ENCODE peak calls at places on chromosomes 6 and 20, in four cellular contexts. R is A549, I is WTC11, W is HepG2. Q is an unnamed sample.

GRCh38 chr6:134464690-134465411 is 146.9 kb upstream of the SGK1 start:
- DNase-seq in R (peak), I (no peak), W (no peak), Q (no peak)

GRCh38 chr20:37524859-37525708 is 2.6 kb downstream of the BLCAP start:
- DNase-seq in R (no peak), I (no peak), W (no peak), Q (no peak)

GRCh38 chr20:23007886-23008285 is 27.2 kb upstream of the SSTR4 start:
- DNase-seq in R (no peak), I (no peak), W (no peak), Q (no peak)

GRCh38 chr6:31769684-31770371 is 7.3 kb downstream of the VWA7 start:
- DNase-seq in R (peak), I (peak), W (peak), Q (peak)

GRCh38 chr20:3797592-3798404 is 1.7 kb downstream of the CDC25B start:
- DNase-seq in R (no peak), I (no peak), W (peak), Q (peak)

GRCh38 chr20:3532089-3532615 is 61.3 kb downstream of the ATRN start:
- DNase-seq in R (no peak), I (no peak), W (no peak), Q (no peak)

GRCh38 chr20:54090230-54091119 is 20.1 kb upstream of the BCAS1 start:
- DNase-seq in R (no peak), I (no peak), W (no peak), Q (no peak)

GRCh38 chr20:63708301-63709148 is 686 bp downstream of the ZGPAT start:
- DNase-seq in R (no peak), I (no peak), W (no peak), Q (no peak)

GRCh38 chr6:15389079-15389758 is 143.3 kb downstream of the JARID2 start:
- DNase-seq in R (no peak), I (no peak), W (no peak), Q (no peak)

GRCh38 chr6:5214570-5215052 is 46.1 kb downstream of the LYRM4 start:
- DNase-seq in R (peak), I (peak), W (peak), Q (peak)

GRCh38 chr6:53369876-53370515 is 21.2 kb upstream of the ELOVL5 start:
- DNase-seq in R (no peak), I (no peak), W (no peak), Q (no peak)

GRCh38 chr6:17536586-17536985 is 63.5 kb upstream of the FAM8A1 start:
- DNase-seq in R (no peak), I (no peak), W (no peak), Q (no peak)

GRCh38 chr6:13328875-13329183 is 492 bp upstream of the TBC1D7 start:
- DNase-seq in R (no peak), I (no peak), W (no peak), Q (no peak)

GRCh38 chr6:32709625-32710024 is 31.6 kb upstream of the HLA-DQA2 start:
- DNase-seq in R (no peak), I (no peak), W (no peak), Q (no peak)

GRCh38 chr6:26445934-26446667 is 5.8 kb downstream of the BTN3A3 start:
- DNase-seq in R (no peak), I (no peak), W (no peak), Q (no peak)

GRCh38 chr6:141925001-141925400 is 207.7 kb upstream of the GJE1 start:
- DNase-seq in R (no peak), I (no peak), W (no peak), Q (no peak)

GRCh38 chr6:4864534-4864933 is 88.3 kb downstream of the CDYL start:
- DNase-seq in R (no peak), I (no peak), W (no peak), Q (no peak)

GRCh38 chr20:25025091-25025861 is 32.7 kb downstream of the ACSS1 start:
- DNase-seq in R (no peak), I (no peak), W (no peak), Q (no peak)

GRCh38 chr6:99608886-99609482 is 2.4 kb downstream of the PRDM13 start:
- DNase-seq in R (no peak), I (no peak), W (no peak), Q (no peak)

GRCh38 chr6:163137036-163137435 is 277.5 kb upstream of the QKI start:
- DNase-seq in R (no peak), I (no peak), W (no peak), Q (no peak)

GRCh38 chr20:38748863-38749153 is 548 bp downstream of the ACTR5 start:
- DNase-seq in R (peak), I (no peak), W (no peak), Q (peak)

GRCh38 chr6:15501806-15502450 is 160.9 kb downstream of the DTNBP1 start:
- DNase-seq in R (no peak), I (no peak), W (no peak), Q (no peak)

GRCh38 chr20:48171071-48171470 is 385.8 kb upstream of the SULF2 start:
- DNase-seq in R (no peak), I (no peak), W (no peak), Q (no peak)

GRCh38 chr20:31569163-31570020 is 35.7 kb upstream of the ID1 start:
- DNase-seq in R (peak), I (peak), W (peak), Q (peak)

GRCh38 chr6:54695815-54696214 is 150.8 kb upstream of the FAM83B start:
- DNase-seq in R (no peak), I (no peak), W (no peak), Q (no peak)

GRCh38 chr6:105810105-105810921 is 275.8 kb upstream of the PRDM1 start:
- DNase-seq in R (peak), I (no peak), W (no peak), Q (peak)

GRCh38 chr6:138383776-138384175 is 6.1 kb downstream of the SMIM28 start:
- DNase-seq in R (no peak), I (no peak), W (peak), Q (no peak)

GRCh38 chr6:141301779-141302178 is 830.9 kb upstream of the GJE1 start:
- DNase-seq in R (no peak), I (no peak), W (no peak), Q (no peak)

GRCh38 chr20:17533396-17533795 is 2.2 kb upstream of the BFSP1 start:
- DNase-seq in R (peak), I (no peak), W (peak), Q (peak)

DNA sequence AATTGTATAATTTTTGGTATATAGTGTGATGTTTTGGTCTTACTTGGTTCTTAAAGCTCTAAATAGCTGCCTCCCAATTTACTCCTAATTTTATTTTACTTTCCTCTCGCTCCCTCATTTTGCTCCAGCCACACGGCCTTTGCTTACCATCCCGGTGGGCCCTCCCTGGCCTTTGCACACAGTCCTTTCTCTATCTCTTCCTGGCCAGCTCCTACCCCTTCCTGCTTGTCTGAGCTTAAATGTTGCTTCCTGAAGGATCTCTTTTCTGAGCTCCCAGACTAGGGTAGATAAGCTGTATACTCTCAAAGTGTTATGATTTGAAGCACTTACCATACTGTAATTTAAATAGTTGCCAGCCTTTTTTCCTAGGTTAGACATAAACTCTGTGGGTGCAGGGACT is 121.7 kb downstream of the UTRN start:
- DNase-seq in R (no peak), I (no peak), W (no peak), Q (no peak)
- TF ChIP-seq HMGXB4 in R (no peak), I (no peak), W (no peak), Q (no peak)

GRCh38 chr6:167050903-167051302 is 51.7 kb downstream of the CEP43 start:
- DNase-seq in R (no peak), I (no peak), W (no peak), Q (no peak)
- TF ChIP-seq HMGXB4 in R (no peak), I (no peak), W (no peak), Q (no peak)

DNA sequence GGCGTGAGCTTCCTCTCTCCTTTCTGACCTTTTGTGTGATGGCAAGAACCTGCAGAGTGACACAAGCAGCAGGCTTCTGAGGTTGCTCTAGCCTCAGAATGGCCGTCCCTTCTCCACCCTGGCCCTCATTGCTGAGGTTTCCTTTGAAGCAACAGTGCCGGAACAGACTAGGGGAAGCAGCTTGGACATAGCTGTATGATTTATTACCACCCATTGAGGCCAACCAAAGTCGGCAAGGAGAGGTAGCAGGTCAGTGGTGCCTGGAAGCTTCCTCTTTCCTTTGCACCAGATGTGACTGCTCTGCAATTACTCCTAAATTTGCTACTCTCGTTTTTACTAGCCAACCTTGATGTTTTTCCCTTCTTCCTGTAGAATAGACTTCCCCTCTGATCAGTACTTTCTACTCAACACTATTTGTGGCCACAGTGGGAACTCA is 31.4 kb downstream of the PTPN1 start:
- DNase-seq in R (no peak), I (no peak), W (no peak), Q (no peak)
- TF ChIP-seq HMGXB4 in R (no peak), I (no peak), W (no peak), Q (no peak)

GRCh38 chr6:6969761-6970223 is 138.0 kb upstream of the RREB1 start:
- DNase-seq in R (peak), I (peak), W (peak), Q (peak)

GRCh38 chr6:6966569-6966968 is 141.2 kb upstream of the RREB1 start:
- DNase-seq in R (no peak), I (no peak), W (no peak), Q (no peak)

GRCh38 chr6:6968357-6968730 is 139.4 kb upstream of the RREB1 start:
- DNase-seq in R (no peak), I (no peak), W (no peak), Q (no peak)

GRCh38 chr6:6970851-6971250 is 136.9 kb upstream of the RREB1 start:
- DNase-seq in R (no peak), I (no peak), W (no peak), Q (no peak)

DNA sequence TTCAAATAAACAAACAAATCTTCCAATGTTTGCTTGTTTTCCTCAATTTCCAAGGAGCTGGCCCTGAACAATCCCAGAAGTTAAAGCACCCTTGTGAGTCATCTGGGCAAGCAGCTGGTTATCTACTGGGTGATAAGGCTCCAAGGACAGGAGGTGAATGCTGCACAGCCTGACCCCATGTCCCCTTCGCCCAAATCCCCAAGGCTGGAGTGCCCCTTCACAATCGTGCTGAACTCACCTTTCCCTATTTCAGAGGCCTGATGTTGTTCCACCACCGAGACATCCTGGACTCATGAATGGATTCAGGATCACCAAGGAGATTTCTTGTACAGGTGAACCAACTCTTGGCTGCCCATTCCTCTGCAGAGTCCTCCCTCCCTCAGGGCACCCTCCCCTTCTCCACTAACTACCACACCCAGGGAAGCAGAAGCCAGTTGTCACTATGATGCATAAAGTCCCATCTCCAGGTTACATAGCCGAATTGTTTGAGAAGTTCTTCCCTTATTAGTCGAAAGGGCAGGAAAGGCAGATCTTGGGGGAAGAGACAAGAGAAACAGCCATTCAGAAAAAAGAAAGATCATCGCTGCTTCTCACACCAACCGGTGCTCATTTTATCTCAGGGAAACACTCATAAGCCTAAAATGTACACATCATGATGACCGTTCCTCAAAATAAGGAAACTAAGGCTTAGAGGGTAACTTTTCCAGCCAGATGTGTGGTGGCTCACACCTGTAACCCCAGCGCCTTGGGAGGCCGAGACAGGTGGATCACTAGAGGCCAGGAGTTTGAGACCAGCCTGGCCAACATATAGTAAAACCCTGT is 138.8 kb upstream of the RREB1 start:
- DNase-seq in R (no peak), I (no peak), W (no peak), Q (peak)
- TF ChIP-seq HMGXB4 in R (no peak), I (no peak), W (no peak), Q (no peak)

DNA sequence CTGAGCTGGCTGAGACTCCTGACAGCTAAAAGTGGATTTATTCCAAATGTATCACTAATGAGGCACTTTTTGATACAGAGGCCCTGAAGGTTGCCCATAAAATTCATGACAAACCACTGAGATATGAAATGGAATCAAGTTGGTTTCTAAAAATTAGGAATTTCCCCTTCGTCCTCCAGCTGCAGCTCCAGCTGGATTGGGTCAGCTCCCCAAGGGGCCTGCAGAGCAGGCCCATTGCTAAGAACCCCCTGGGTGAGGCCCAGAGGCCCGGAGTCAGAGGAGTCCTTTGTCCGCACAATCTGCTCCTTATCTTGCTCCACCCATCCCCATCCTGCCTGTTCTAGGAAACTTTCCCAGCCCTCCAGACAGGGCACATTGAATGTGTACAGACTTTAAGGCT is 163.5 kb upstream of the TOP1 start:
- DNase-seq in R (no peak), I (no peak), W (no peak), Q (no peak)
- TF ChIP-seq HMGXB4 in R (no peak), I (no peak), W (no peak), Q (no peak)

DNA sequence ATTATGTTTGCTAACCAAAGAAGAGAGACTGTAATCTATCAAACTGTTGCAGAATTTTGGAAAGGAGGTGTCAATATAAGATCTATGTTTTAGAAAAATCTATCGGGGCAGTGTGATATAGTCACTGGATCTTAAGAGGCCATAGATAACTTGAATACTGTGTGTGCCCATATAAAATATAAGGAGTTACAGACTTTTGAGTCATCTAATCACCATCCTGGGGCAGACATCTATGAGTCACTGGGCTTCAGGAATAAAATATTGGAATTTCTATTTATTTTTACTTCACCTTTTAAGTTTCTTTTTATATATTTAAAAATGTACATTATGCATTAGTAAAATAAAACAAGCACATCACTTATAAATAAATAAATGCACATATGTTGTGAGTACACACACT is 509.3 kb upstream of the MAN1A1 start:
- DNase-seq in R (no peak), I (no peak), W (no peak), Q (no peak)
- TF ChIP-seq HMGXB4 in R (no peak), I (no peak), W (no peak), Q (no peak)

GRCh38 chr20:5447188-5447587 is 130.4 kb upstream of the PROKR2 start:
- DNase-seq in R (no peak), I (no peak), W (no peak), Q (no peak)

GRCh38 chr20:5445611-5446010 is 128.9 kb upstream of the PROKR2 start:
- DNase-seq in R (no peak), I (no peak), W (no peak), Q (no peak)

GRCh38 chr20:5451643-5452210 is 135.0 kb upstream of the PROKR2 start:
- DNase-seq in R (no peak), I (no peak), W (no peak), Q (no peak)

DNA sequence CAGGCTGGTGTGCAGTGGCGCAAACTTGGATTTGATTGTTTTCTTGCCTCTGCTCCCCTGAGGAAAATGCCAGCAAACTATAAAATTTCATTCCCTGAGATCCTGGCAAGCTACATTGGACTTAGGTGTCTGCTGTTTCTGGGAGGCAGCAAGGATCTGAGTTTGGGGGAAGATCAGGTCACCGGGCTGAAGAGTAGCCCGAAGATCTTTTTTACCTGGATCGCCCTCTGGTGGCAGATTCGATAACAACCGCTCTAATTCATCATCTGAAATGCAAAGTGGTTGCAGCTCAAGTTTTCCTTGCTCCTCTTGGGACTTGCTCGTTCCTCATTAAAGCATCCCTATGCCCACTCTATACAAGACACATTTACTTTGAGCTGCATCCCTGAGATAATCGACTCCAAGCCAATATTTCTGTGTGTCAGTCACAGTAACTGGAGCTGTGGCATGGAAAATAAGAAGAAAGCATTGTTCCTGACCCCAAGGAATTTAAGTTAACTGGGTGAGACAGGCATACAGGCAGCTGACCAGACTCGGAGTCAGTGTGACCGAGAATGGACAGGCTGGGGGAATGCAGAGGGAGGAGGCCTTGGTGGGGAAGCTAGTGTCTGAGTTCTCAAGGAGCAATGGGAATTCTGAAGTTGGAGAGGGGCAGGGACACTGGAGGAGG is 131.8 kb upstream of the PROKR2 start:
- DNase-seq in R (peak), I (peak), W (peak), Q (peak)
- TF ChIP-seq HMGXB4 in R (no peak), I (no peak), W (no peak), Q (no peak)

DNA sequence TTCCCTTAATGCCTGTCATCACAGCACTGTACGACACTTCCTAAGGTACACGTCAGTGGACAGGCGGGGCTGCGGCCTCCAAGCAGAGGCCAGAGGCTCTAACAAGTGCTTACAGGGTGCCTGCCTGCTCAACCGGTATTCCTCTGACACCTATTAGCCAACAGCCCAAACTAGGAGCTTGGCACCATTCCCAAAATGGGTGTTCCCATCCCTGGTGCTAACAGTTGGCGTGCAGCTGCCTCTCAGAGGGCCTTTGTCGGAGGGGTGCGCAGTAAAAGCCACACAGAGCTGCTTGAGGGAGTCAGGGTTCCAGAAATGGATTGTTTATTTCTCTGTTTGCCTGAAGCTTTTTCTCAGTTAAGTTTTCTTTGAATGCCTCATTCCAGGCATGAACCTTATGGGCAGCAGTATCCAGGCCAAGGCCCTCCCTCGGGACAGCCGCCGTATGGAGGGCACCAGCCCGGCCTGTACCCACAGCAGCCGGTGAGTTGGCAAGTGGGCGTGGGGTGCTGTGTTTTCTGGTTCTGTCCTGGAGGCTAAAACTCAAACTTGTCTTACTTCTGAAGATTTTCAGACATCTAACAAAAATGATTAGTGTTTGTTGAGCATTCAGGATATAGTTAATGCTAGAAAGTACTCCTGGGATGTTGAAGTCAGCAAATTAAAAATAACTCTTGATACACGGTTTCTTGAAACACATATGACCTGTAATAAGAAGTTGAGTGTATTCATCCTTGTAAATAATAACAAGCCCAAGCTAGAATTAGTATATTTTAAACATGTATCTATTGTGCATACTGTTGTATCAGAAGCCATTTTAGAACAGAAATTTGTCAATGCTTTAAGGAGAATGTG is 124.7 kb downstream of the TMEM242 start:
- DNase-seq in R (no peak), I (no peak), W (no peak), Q (no peak)
- TF ChIP-seq HMGXB4 in R (no peak), I (no peak), W (no peak), Q (no peak)

GRCh38 chr6:139539852-139540251 is 165.4 kb upstream of the CITED2 start:
- DNase-seq in R (peak), I (peak), W (peak), Q (no peak)
- TF ChIP-seq HMGXB4 in R (no peak), I (no peak), W (no peak), Q (no peak)